ENCODE peak calls at places on chromosomes 7 and 10, in seven cellular contexts. One of them, this sample, is unnamed.

GRCh38 chr10:96271017-96271815 is at the start of gene BLNK:
- DNase-seq in stomach: peak; percentile 90
- DNase-seq in upper lobe of right lung: peak; percentile 85
- DNase-seq in aorta: peak; percentile 86
- DNase-seq in CD4-positive, alpha-beta memory T cell: no peak
- DNase-seq in fibroblast of lung: peak; percentile 64
- DNase-seq in left ventricle myocardium inferior: peak; percentile 39
- DNase-seq in this sample: peak; percentile 57

GRCh38 chr7:115356139-115356746 is 434.3 kb downstream of the MDFIC start:
- DNase-seq in stomach: no peak
- DNase-seq in aorta: no peak
- DNase-seq in CD4-positive, alpha-beta memory T cell: no peak
- DNase-seq in fibroblast of lung: peak; percentile 61
- DNase-seq in left ventricle myocardium inferior: no peak
- DNase-seq in upper lobe of right lung: no peak
- DNase-seq in this sample: no peak

GRCh38 chr7:79272066-79272669 is 181.3 kb downstream of the MAGI2 start:
- DNase-seq in fibroblast of lung: peak; percentile 74
- DNase-seq in upper lobe of right lung: no peak
- DNase-seq in left ventricle myocardium inferior: no peak
- DNase-seq in aorta: no peak
- DNase-seq in stomach: no peak
- DNase-seq in CD4-positive, alpha-beta memory T cell: no peak
- DNase-seq in this sample: no peak

GRCh38 chr7:159113056-159113455 is 31.6 kb downstream of the VIPR2 start:
- DNase-seq in CD4-positive, alpha-beta memory T cell: no peak
- DNase-seq in aorta: no peak
- DNase-seq in left ventricle myocardium inferior: no peak
- DNase-seq in upper lobe of right lung: peak; percentile 13
- DNase-seq in stomach: no peak
- DNase-seq in fibroblast of lung: no peak
- DNase-seq in this sample: no peak

GRCh38 chr10:103605359-103606156 is 112.1 kb downstream of the NEURL1 start:
- DNase-seq in CD4-positive, alpha-beta memory T cell: peak; percentile 42
- DNase-seq in left ventricle myocardium inferior: no peak
- DNase-seq in upper lobe of right lung: no peak
- DNase-seq in aorta: peak; percentile 71
- DNase-seq in stomach: peak; percentile 53
- DNase-seq in fibroblast of lung: peak; percentile 63
- DNase-seq in this sample: no peak

GRCh38 chr10:116287906-116288501 is 15.0 kb upstream of the GFRA1 start:
- DNase-seq in fibroblast of lung: peak; percentile 77
- DNase-seq in stomach: no peak
- DNase-seq in CD4-positive, alpha-beta memory T cell: no peak
- DNase-seq in upper lobe of right lung: no peak
- DNase-seq in left ventricle myocardium inferior: no peak
- DNase-seq in aorta: no peak
- DNase-seq in this sample: no peak

GRCh38 chr10:133104076-133104965 is 16.6 kb downstream of the ADGRA1 start:
- DNase-seq in upper lobe of right lung: no peak
- DNase-seq in CD4-positive, alpha-beta memory T cell: no peak
- DNase-seq in stomach: no peak
- DNase-seq in left ventricle myocardium inferior: no peak
- DNase-seq in aorta: no peak
- DNase-seq in fibroblast of lung: no peak
- DNase-seq in this sample: no peak

GRCh38 chr10:23974886-23975830 is 233.8 kb upstream of the KIAA1217 start:
- DNase-seq in aorta: no peak
- DNase-seq in left ventricle myocardium inferior: no peak
- DNase-seq in stomach: no peak
- DNase-seq in fibroblast of lung: no peak
- DNase-seq in CD4-positive, alpha-beta memory T cell: no peak
- DNase-seq in upper lobe of right lung: no peak
- DNase-seq in this sample: no peak

GRCh38 chr7:109844362-109844761 is 1246.6 kb upstream of the LRRN3 start:
- DNase-seq in fibroblast of lung: peak; percentile 34
- DNase-seq in aorta: no peak
- DNase-seq in CD4-positive, alpha-beta memory T cell: no peak
- DNase-seq in stomach: no peak
- DNase-seq in left ventricle myocardium inferior: no peak
- DNase-seq in upper lobe of right lung: no peak
- DNase-seq in this sample: no peak

GRCh38 chr7:329691-330281 is 39.8 kb downstream of the FOXL3 start:
- DNase-seq in aorta: no peak
- DNase-seq in upper lobe of right lung: no peak
- DNase-seq in left ventricle myocardium inferior: no peak
- DNase-seq in CD4-positive, alpha-beta memory T cell: no peak
- DNase-seq in stomach: peak; percentile 68
- DNase-seq in fibroblast of lung: no peak
- DNase-seq in this sample: no peak

GRCh38 chr10:48759113-48759901 is 74.6 kb downstream of the WDFY4 start:
- DNase-seq in aorta: no peak
- DNase-seq in CD4-positive, alpha-beta memory T cell: no peak
- DNase-seq in fibroblast of lung: no peak
- DNase-seq in left ventricle myocardium inferior: no peak
- DNase-seq in upper lobe of right lung: no peak
- DNase-seq in stomach: no peak
- DNase-seq in this sample: no peak

GRCh38 chr7:70776627-70777101 is 355.3 kb upstream of the GALNT17 start:
- DNase-seq in stomach: no peak
- DNase-seq in fibroblast of lung: no peak
- DNase-seq in aorta: no peak
- DNase-seq in upper lobe of right lung: no peak
- DNase-seq in CD4-positive, alpha-beta memory T cell: no peak
- DNase-seq in left ventricle myocardium inferior: no peak
- DNase-seq in this sample: no peak

GRCh38 chr7:113875224-113875623 is 43.6 kb downstream of the PPP1R3A start:
- DNase-seq in CD4-positive, alpha-beta memory T cell: no peak
- DNase-seq in stomach: no peak
- DNase-seq in aorta: no peak
- DNase-seq in fibroblast of lung: no peak
- DNase-seq in upper lobe of right lung: no peak
- DNase-seq in left ventricle myocardium inferior: no peak
- DNase-seq in this sample: no peak

GRCh38 chr7:102239206-102239820 is 47.4 kb upstream of the SH2B2 start:
- DNase-seq in CD4-positive, alpha-beta memory T cell: no peak
- DNase-seq in aorta: no peak
- DNase-seq in left ventricle myocardium inferior: no peak
- DNase-seq in upper lobe of right lung: no peak
- DNase-seq in stomach: no peak
- DNase-seq in fibroblast of lung: no peak
- DNase-seq in this sample: no peak

GRCh38 chr10:119025336-119025735 is 4.2 kb upstream of the NANOS1 start:
- DNase-seq in upper lobe of right lung: peak; percentile 94
- DNase-seq in stomach: peak; percentile 89
- DNase-seq in left ventricle myocardium inferior: peak; percentile 92
- DNase-seq in CD4-positive, alpha-beta memory T cell: no peak
- DNase-seq in fibroblast of lung: peak; percentile 54
- DNase-seq in aorta: peak; percentile 91
- DNase-seq in this sample: peak; percentile 48

GRCh38 chr10:97025613-97026242 is 160.0 kb downstream of the SLIT1 start:
- DNase-seq in CD4-positive, alpha-beta memory T cell: peak; percentile 32
- DNase-seq in fibroblast of lung: peak; percentile 66
- DNase-seq in upper lobe of right lung: no peak
- DNase-seq in aorta: peak; percentile 55
- DNase-seq in left ventricle myocardium inferior: no peak
- DNase-seq in stomach: peak; percentile 73
- DNase-seq in this sample: peak; percentile 21

GRCh38 chr10:99285846-99286245 is 43.3 kb upstream of the CNNM1 start:
- DNase-seq in left ventricle myocardium inferior: no peak
- DNase-seq in fibroblast of lung: peak; percentile 26
- DNase-seq in stomach: no peak
- DNase-seq in aorta: no peak
- DNase-seq in upper lobe of right lung: no peak
- DNase-seq in CD4-positive, alpha-beta memory T cell: no peak
- DNase-seq in this sample: peak; percentile 69

GRCh38 chr10:72253002-72253401 is 20.7 kb upstream of the DDIT4 start:
- DNase-seq in aorta: no peak
- DNase-seq in CD4-positive, alpha-beta memory T cell: no peak
- DNase-seq in fibroblast of lung: no peak
- DNase-seq in left ventricle myocardium inferior: peak; percentile 4
- DNase-seq in upper lobe of right lung: no peak
- DNase-seq in stomach: no peak
- DNase-seq in this sample: no peak

GRCh38 chr10:68550747-68551411 is 9.3 kb upstream of the TET1 start:
- DNase-seq in left ventricle myocardium inferior: no peak
- DNase-seq in fibroblast of lung: peak; percentile 89
- DNase-seq in stomach: peak; percentile 59
- DNase-seq in CD4-positive, alpha-beta memory T cell: peak; percentile 45
- DNase-seq in upper lobe of right lung: no peak
- DNase-seq in aorta: no peak
- DNase-seq in this sample: peak; percentile 66

GRCh38 chr7:126801738-126802137 is 451.0 kb downstream of the GRM8 start:
- DNase-seq in fibroblast of lung: no peak
- DNase-seq in aorta: no peak
- DNase-seq in upper lobe of right lung: no peak
- DNase-seq in CD4-positive, alpha-beta memory T cell: no peak
- DNase-seq in stomach: no peak
- DNase-seq in left ventricle myocardium inferior: no peak
- DNase-seq in this sample: no peak

GRCh38 chr10:79326361-79327089 is 20.7 kb upstream of the PPIF start:
- DNase-seq in fibroblast of lung: no peak
- DNase-seq in upper lobe of right lung: no peak
- DNase-seq in aorta: no peak
- DNase-seq in stomach: no peak
- DNase-seq in left ventricle myocardium inferior: no peak
- DNase-seq in CD4-positive, alpha-beta memory T cell: no peak
- DNase-seq in this sample: no peak

GRCh38 chr10:48802611-48803046 is 118.0 kb downstream of the WDFY4 start:
- DNase-seq in stomach: no peak
- DNase-seq in aorta: no peak
- DNase-seq in CD4-positive, alpha-beta memory T cell: no peak
- DNase-seq in fibroblast of lung: no peak
- DNase-seq in left ventricle myocardium inferior: no peak
- DNase-seq in upper lobe of right lung: no peak
- DNase-seq in this sample: no peak

GRCh38 chr10:60123668-60124067 is 217.3 kb upstream of the CCDC6 start:
- DNase-seq in stomach: no peak
- DNase-seq in aorta: no peak
- DNase-seq in upper lobe of right lung: no peak
- DNase-seq in left ventricle myocardium inferior: no peak
- DNase-seq in fibroblast of lung: peak; percentile 18
- DNase-seq in CD4-positive, alpha-beta memory T cell: no peak
- DNase-seq in this sample: no peak
- H3K27ac ChIP-seq in stomach: no peak overlapping the region
- H3K27ac ChIP-seq in aorta: peak overlapping the region; percentile 44
- H3K27ac ChIP-seq in upper lobe of right lung: no peak overlapping the region
- H3K27ac ChIP-seq in left ventricle myocardium inferior: peak overlapping the region; percentile 78
- H3K27ac ChIP-seq in fibroblast of lung: peak overlapping the region; percentile 4
- H3K27ac ChIP-seq in CD4-positive, alpha-beta memory T cell: no peak overlapping the region
- H3K27ac ChIP-seq in this sample: peak overlapping the region; percentile 67

GRCh38 chr7:116543664-116544063 is 18.8 kb downstream of the CAV1 start:
- DNase-seq in CD4-positive, alpha-beta memory T cell: no peak
- DNase-seq in aorta: no peak
- DNase-seq in fibroblast of lung: peak; percentile 61
- DNase-seq in left ventricle myocardium inferior: no peak
- DNase-seq in stomach: no peak
- DNase-seq in upper lobe of right lung: no peak
- DNase-seq in this sample: no peak
- H3K4me1 ChIP-seq in CD4-positive, alpha-beta memory T cell: no peaks in the 10 kb centered on the region
- H3K4me1 ChIP-seq in aorta: peaks cover 7% of the 10 kb centered on the region
- H3K4me1 ChIP-seq in fibroblast of lung: peaks cover 49% of the 10 kb centered on the region
- H3K4me1 ChIP-seq in left ventricle myocardium inferior: peaks cover 100% of the 10 kb centered on the region
- H3K4me1 ChIP-seq in stomach: no peaks in the 10 kb centered on the region
- H3K4me1 ChIP-seq in upper lobe of right lung: peaks cover 4% of the 10 kb centered on the region
- H3K4me1 ChIP-seq in this sample: peaks cover 3% of the 10 kb centered on the region

GRCh38 chr7:142478479-142479220 is 220.8 kb upstream of the PRSS58 start:
- DNase-seq in fibroblast of lung: peak; percentile 71
- DNase-seq in CD4-positive, alpha-beta memory T cell: peak; percentile 26
- DNase-seq in upper lobe of right lung: no peak
- DNase-seq in left ventricle myocardium inferior: no peak
- DNase-seq in aorta: no peak
- DNase-seq in stomach: no peak
- DNase-seq in this sample: peak; percentile 54

GRCh38 chr7:142481548-142481947 is 223.7 kb upstream of the PRSS58 start:
- DNase-seq in CD4-positive, alpha-beta memory T cell: no peak
- DNase-seq in stomach: no peak
- DNase-seq in left ventricle myocardium inferior: no peak
- DNase-seq in fibroblast of lung: peak; percentile 49
- DNase-seq in aorta: no peak
- DNase-seq in upper lobe of right lung: no peak
- DNase-seq in this sample: no peak

GRCh38 chr7:142476077-142476476 is 218.2 kb upstream of the PRSS58 start:
- DNase-seq in stomach: no peak
- DNase-seq in fibroblast of lung: no peak
- DNase-seq in left ventricle myocardium inferior: no peak
- DNase-seq in aorta: no peak
- DNase-seq in CD4-positive, alpha-beta memory T cell: no peak
- DNase-seq in upper lobe of right lung: no peak
- DNase-seq in this sample: no peak

GRCh38 chr7:142482899-142483658 is 225.2 kb upstream of the PRSS58 start:
- DNase-seq in fibroblast of lung: peak; percentile 65
- DNase-seq in aorta: no peak
- DNase-seq in left ventricle myocardium inferior: no peak
- DNase-seq in CD4-positive, alpha-beta memory T cell: peak; percentile 43
- DNase-seq in stomach: peak; percentile 54
- DNase-seq in upper lobe of right lung: no peak
- DNase-seq in this sample: no peak

GRCh38 chr7:142477079-142477651 is 219.3 kb upstream of the PRSS58 start:
- DNase-seq in stomach: no peak
- DNase-seq in fibroblast of lung: peak; percentile 66
- DNase-seq in aorta: no peak
- DNase-seq in left ventricle myocardium inferior: no peak
- DNase-seq in upper lobe of right lung: no peak
- DNase-seq in CD4-positive, alpha-beta memory T cell: peak; percentile 19
- DNase-seq in this sample: no peak
- H3K27ac ChIP-seq in stomach: no peak overlapping the region
- H3K27ac ChIP-seq in fibroblast of lung: no peak overlapping the region
- H3K27ac ChIP-seq in aorta: no peak overlapping the region
- H3K27ac ChIP-seq in left ventricle myocardium inferior: no peak overlapping the region
- H3K27ac ChIP-seq in upper lobe of right lung: no peak overlapping the region
- H3K27ac ChIP-seq in CD4-positive, alpha-beta memory T cell: peak overlapping the region; percentile 38
- H3K27ac ChIP-seq in this sample: no peak overlapping the region

DNA sequence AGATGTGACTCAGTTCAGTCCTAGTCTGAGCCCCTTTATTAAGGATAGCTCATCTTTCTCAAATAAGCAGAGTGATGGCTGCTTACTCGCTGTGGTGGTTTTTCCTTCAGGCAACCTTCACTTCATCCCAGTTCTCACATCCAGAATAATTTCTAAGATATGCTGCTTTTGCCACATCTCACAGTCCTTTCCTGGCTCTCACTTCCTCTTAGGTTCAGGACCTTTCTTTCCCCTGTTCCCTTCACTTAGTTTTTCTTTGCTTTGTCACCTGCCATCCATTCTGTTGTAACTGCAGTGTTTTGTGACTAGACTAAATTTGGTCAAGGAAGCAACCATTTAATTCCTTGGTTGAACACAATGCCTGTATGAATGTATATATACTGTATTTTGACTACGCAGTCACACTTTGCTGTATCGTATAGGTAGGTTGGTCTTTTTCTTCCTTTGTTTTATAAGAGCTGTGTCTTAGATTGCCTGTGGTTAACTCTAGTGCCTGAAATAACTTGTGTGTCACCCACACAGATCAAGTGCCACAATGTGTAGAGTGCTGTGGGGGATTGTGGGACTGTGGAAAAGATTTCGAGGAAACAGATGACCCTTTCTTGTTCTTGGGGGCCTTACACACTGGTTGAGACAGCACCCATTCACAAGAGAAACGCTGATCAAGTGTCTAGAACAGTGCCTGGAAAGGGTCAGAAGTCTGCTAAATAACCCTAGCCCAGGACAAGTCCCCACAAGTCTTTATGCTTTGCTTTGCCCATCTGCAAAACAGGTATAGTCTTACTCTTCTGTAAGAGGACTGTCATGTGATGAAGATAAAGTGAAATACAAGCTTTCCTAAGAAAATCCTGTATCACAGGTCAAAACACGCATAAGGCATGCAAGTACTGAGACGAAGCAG is 2.6 kb downstream of the ZNF655 start:
- DNase-seq in aorta: no peak
- DNase-seq in fibroblast of lung: no peak
- DNase-seq in CD4-positive, alpha-beta memory T cell: no peak
- DNase-seq in left ventricle myocardium inferior: no peak
- DNase-seq in upper lobe of right lung: no peak
- DNase-seq in stomach: no peak
- DNase-seq in this sample: peak; percentile 88
- H3K4me1 ChIP-seq in aorta: peaks cover 3% of the 10 kb centered on the region
- H3K4me1 ChIP-seq in fibroblast of lung: peaks cover 27% of the 10 kb centered on the region
- H3K4me1 ChIP-seq in CD4-positive, alpha-beta memory T cell: peaks cover 33% of the 10 kb centered on the region
- H3K4me1 ChIP-seq in left ventricle myocardium inferior: peaks cover 61% of the 10 kb centered on the region
- H3K4me1 ChIP-seq in upper lobe of right lung: peaks cover 26% of the 10 kb centered on the region
- H3K4me1 ChIP-seq in stomach: peaks cover 40% of the 10 kb centered on the region
- H3K4me1 ChIP-seq in this sample: peaks cover 35% of the 10 kb centered on the region